ENCODE peak calls at places on chromosomes 5 and 9, in nine cellular contexts. O, H, E, T, Y, Q, S, L and V are unnamed samples. For H3K9me3, the result is how much of the 10 kb centered on the place peaks cover.

GRCh38 chr9:90433398-90433890 is 209.2 kb downstream of the DIRAS2 start:
- DNase-seq in O (peak), H (no peak), E (no peak), T (no peak), Y (peak), Q (no peak), S (peak), L (no peak), V (no peak)

GRCh38 chr9:122056484-122056883 is 36.6 kb downstream of the TTLL11 start:
- DNase-seq in O (peak), H (peak), E (no peak), T (no peak), Y (peak), Q (peak), S (peak), L (peak), V (no peak)

GRCh38 chr5:178651046-178651810 is 24.4 kb upstream of the CLK4 start:
- DNase-seq in O (no peak), H (peak), E (no peak), T (no peak), Y (peak), Q (peak), S (no peak), L (no peak), V (no peak)

GRCh38 chr5:62354028-62354874 is 48.2 kb downstream of the KIF2A start:
- DNase-seq in O (peak), H (peak), E (no peak), T (no peak), Y (peak), Q (peak), S (peak), L (peak), V (no peak)

GRCh38 chr5:953535-954449 is 54.8 kb upstream of the NKD2 start:
- DNase-seq in O (no peak), H (no peak), E (peak), T (no peak), Y (no peak), Q (no peak), S (no peak), L (no peak), V (no peak)

GRCh38 chr9:133739408-133740280 is 1.5 kb upstream of the SARDH start:
- DNase-seq in O (no peak), H (no peak), E (peak), T (no peak), Y (no peak), Q (no peak), S (no peak), L (no peak), V (no peak)

GRCh38 chr9:72592501-72593403 is 71.3 kb downstream of the TMC1 start:
- DNase-seq in O (peak), H (peak), E (no peak), T (no peak), Y (peak), Q (peak), S (peak), L (peak), V (no peak)

GRCh38 chr5:154221371-154221896 is 30.9 kb downstream of the GALNT10 start:
- DNase-seq in O (no peak), H (peak), E (no peak), T (peak), Y (peak), Q (peak), S (peak), L (no peak), V (peak)

GRCh38 chr5:133950821-133951612 is 17.4 kb downstream of the C5orf15 start:
- DNase-seq in O (no peak), H (no peak), E (no peak), T (no peak), Y (peak), Q (peak), S (no peak), L (no peak), V (no peak)

GRCh38 chr9:132042324-132042723 is 37.3 kb downstream of the MED27 start:
- DNase-seq in O (no peak), H (peak), E (no peak), T (no peak), Y (peak), Q (peak), S (no peak), L (peak), V (no peak)

GRCh38 chr9:18909140-18910018 is 123.6 kb downstream of the SAXO1 start:
- DNase-seq in O (no peak), H (no peak), E (no peak), T (no peak), Y (no peak), Q (no peak), S (no peak), L (no peak), V (no peak)

GRCh38 chr9:113926211-113926610 is 50.1 kb downstream of the ZNF618 start:
- DNase-seq in O (no peak), H (no peak), E (no peak), T (no peak), Y (no peak), Q (no peak), S (no peak), L (no peak), V (no peak)
- H3K9me3 ChIP-seq in O (half or more), H (under half), E (under half), T (under half), Y (under half), Q (under half), S (under half), L (under half), V (under half)

GRCh38 chr9:16210440-16210839 is 657.6 kb downstream of the CCDC171 start:
- DNase-seq in O (no peak), H (no peak), E (no peak), T (no peak), Y (no peak), Q (no peak), S (no peak), L (no peak), V (no peak)

GRCh38 chr9:16213781-16214515 is 656.5 kb downstream of the BNC2 start:
- DNase-seq in O (no peak), H (peak), E (no peak), T (no peak), Y (peak), Q (peak), S (no peak), L (no peak), V (no peak)

GRCh38 chr9:16214677-16215076 is 655.8 kb downstream of the BNC2 start:
- DNase-seq in O (no peak), H (no peak), E (no peak), T (no peak), Y (no peak), Q (no peak), S (no peak), L (no peak), V (no peak)

GRCh38 chr9:16207161-16207560 is 654.3 kb downstream of the CCDC171 start:
- DNase-seq in O (no peak), H (no peak), E (no peak), T (peak), Y (peak), Q (peak), S (peak), L (no peak), V (no peak)

GRCh38 chr9:16211952-16212351 is 658.5 kb downstream of the BNC2 start:
- DNase-seq in O (no peak), H (no peak), E (no peak), T (no peak), Y (no peak), Q (no peak), S (no peak), L (no peak), V (no peak)
- H3K9me3 ChIP-seq in O (under half), H (under half), E (under half), T (under half), Y (under half), Q (under half), S (under half), L (under half), V (under half)

GRCh38 chr9:95954940-95955339 is 79.4 kb downstream of the ERCC6L2 start:
- DNase-seq in O (no peak), H (no peak), E (no peak), T (no peak), Y (peak), Q (no peak), S (no peak), L (no peak), V (no peak)

GRCh38 chr9:95952471-95952870 is 77.0 kb downstream of the ERCC6L2 start:
- DNase-seq in O (no peak), H (no peak), E (no peak), T (no peak), Y (no peak), Q (no peak), S (no peak), L (no peak), V (no peak)

DNA sequence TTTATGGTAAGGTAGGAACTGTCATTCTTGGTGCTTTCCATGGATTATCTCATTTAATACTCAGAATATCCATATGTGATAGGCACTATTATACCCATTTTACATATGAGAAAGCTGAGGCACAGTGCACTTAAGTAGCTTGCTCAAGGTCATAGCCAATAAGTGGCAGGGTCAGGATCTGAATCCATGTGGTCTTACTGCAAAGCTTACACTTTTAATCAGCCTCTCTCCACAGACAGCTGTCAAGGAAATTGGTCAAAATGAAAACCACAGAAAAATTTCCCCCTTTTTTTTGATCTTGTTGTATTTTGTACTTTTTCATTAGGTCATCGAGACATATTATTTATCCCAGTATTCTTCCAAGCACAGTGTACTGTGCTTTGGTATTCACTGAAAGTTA is 78.5 kb downstream of the ERCC6L2 start:
- DNase-seq in O (no peak), H (no peak), E (no peak), T (no peak), Y (no peak), Q (no peak), S (no peak), L (no peak), V (no peak)
- H3K9me3 ChIP-seq in O (under half), H (under half), E (under half), T (under half), Y (under half), Q (under half), S (under half), L (under half), V (under half)

GRCh38 chr5:140795259-140795641 is 598 bp downstream of the PCDHA2 start:
- DNase-seq in O (no peak), H (no peak), E (no peak), T (no peak), Y (no peak), Q (peak), S (no peak), L (no peak), V (no peak)
- H3K9me3 ChIP-seq in O (under half), H (under half), E (under half), T (under half), Y (under half), Q (under half), S (under half), L (under half), V (under half)

GRCh38 chr5:122779451-122779850 is 4.6 kb downstream of the SNX2 start:
- DNase-seq in O (no peak), H (peak), E (no peak), T (no peak), Y (no peak), Q (peak), S (no peak), L (no peak), V (no peak)
- H3K9me3 ChIP-seq in O (under half), H (under half), E (under half), T (under half), Y (under half), Q (under half), S (under half), L (under half), V (under half)

GRCh38 chr5:141363952-141364660 is at the start of gene PCDHGA5:
- DNase-seq in O (no peak), H (peak), E (no peak), T (no peak), Y (peak), Q (no peak), S (no peak), L (no peak), V (no peak)
- H3K9me3 ChIP-seq in O (under half), H (under half), E (half or more), T (under half), Y (half or more), Q (under half), S (under half), L (under half), V (half or more)

DNA sequence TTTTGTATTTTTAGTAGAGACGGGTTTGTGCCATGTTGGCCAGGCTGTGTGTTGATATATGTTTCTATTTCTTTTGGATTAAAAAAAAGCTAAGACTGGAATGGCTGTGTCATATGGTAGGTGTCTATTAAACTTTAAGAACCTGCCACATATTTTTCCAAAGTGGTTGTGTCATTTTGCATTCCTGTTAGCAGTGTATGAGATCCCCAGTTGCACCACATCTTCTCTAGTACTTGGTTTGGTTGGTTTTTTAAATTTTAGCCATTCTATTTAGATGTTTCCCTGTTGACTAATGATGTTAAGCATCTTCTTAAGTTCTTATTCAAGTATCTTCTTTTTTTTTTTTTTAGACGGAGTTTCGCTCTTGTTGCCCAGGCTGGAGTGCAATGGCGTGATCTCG is 36.2 kb upstream of the MEGF9 start:
- DNase-seq in O (no peak), H (no peak), E (no peak), T (no peak), Y (no peak), Q (peak), S (no peak), L (no peak), V (no peak)
- H3K9me3 ChIP-seq in O (under half), H (under half), E (under half), T (under half), Y (under half), Q (under half), S (under half), L (under half), V (under half)

DNA sequence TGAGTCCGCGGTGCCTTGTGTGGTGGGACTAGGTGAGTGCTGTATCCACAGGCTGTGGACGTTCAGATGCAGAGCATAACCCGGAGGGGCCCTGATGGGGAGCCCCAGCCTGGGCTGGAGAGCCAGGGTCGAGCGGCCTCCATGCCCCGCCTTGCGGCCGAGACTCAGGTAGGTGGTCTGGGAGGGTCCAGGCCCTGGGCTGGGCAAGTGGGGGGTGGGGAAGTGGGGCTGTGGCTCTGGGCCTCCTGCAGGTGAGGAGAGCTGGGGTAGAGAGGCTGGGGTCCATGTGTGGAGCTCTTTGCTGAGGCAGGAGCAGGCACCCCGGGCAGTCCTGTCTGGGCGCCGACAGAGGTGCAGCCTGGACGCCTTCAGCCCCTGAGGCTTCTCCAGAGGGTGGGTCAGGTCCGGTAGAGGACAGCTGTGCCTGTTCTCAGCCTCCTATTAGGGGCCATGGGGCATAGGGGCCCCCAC is 241.1 kb downstream of the CACNA1B start:
- DNase-seq in O (no peak), H (no peak), E (no peak), T (no peak), Y (no peak), Q (no peak), S (no peak), L (no peak), V (no peak)
- H3K9me3 ChIP-seq in O (under half), H (under half), E (under half), T (under half), Y (under half), Q (under half), S (under half), L (under half), V (under half)

GRCh38 chr9:2720179-2720654 is 2.9 kb downstream of the KCNV2 start:
- DNase-seq in O (no peak), H (no peak), E (no peak), T (no peak), Y (no peak), Q (no peak), S (no peak), L (no peak), V (no peak)

GRCh38 chr9:2722715-2723114 is 5.4 kb downstream of the KCNV2 start:
- DNase-seq in O (no peak), H (no peak), E (no peak), T (no peak), Y (peak), Q (peak), S (peak), L (peak), V (no peak)

GRCh38 chr9:2718001-2718697 is 839 bp downstream of the KCNV2 start:
- DNase-seq in O (no peak), H (no peak), E (no peak), T (no peak), Y (no peak), Q (no peak), S (no peak), L (no peak), V (no peak)

GRCh38 chr9:2718698-2719033 is 1.4 kb downstream of the KCNV2 start:
- DNase-seq in O (no peak), H (no peak), E (no peak), T (no peak), Y (no peak), Q (no peak), S (no peak), L (no peak), V (no peak)

DNA sequence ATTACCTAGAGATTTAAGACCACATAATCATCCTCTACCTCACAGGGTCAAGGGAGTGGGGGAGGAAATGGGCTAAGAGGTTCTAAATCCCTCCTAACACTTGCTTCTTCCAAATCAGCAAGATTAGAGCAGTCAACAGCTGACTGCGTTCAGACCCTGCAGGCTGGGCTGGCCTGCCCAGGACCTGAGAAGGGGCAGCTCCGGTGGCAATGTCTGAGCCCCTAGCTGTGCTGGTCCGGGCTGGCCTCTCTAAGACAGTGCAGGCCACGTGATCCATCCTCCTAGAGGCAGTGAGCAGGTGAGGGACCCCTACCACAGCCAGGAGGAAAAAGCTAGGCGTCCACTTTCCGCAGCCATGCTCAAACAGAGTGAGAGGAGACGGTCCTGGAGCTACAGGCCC is at the start of gene KCNV2:
- DNase-seq in O (no peak), H (no peak), E (no peak), T (no peak), Y (no peak), Q (no peak), S (no peak), L (no peak), V (no peak)
- H3K9me3 ChIP-seq in O (under half), H (under half), E (under half), T (under half), Y (under half), Q (under half), S (under half), L (under half), V (under half)